ENCODE peak calls at places on chromosomes 1 and 21, in seven cellular contexts. R is NCI-H1092; L is activated T-cell treated with anti-CD3 and anti-CD28 coated beads for 4 hours; B is HEK293T; H is mucosa of gallbladder; Z is HTR-8/SVneo; Q is stimulated activated CD4-positive, alpha-beta T cell treated with anti-CD3 and anti-CD28 coated beads, Interleukin-15, amount 100 ng/mL, for 1 hour. C is an unnamed sample.

GRCh38 chr1:231240531-231240882 is 505 bp upstream of the GNPAT start:
- DNase-seq in R (no peak), L (no peak), B (peak), H (no peak), Z (no peak), Q (no peak), C (peak)

GRCh38 chr21:46210378-46211136 is 18.0 kb downstream of the LSS start:
- DNase-seq in R (no peak), L (no peak), B (no peak), H (no peak), Z (no peak), Q (no peak), C (peak)

GRCh38 chr21:32008714-32009113 is 135.9 kb downstream of the HUNK start:
- DNase-seq in R (no peak), L (no peak), B (no peak), H (no peak), Z (no peak), Q (no peak), C (no peak)

GRCh38 chr1:203305809-203306088 is 430 bp downstream of the BTG2 start:
- DNase-seq in R (no peak), L (no peak), B (no peak), H (no peak), Z (no peak), Q (no peak), C (no peak)

GRCh38 chr1:229342305-229342901 is 444 bp downstream of the CCSAP start:
- DNase-seq in R (peak), L (peak), B (peak), H (peak), Z (peak), Q (peak), C (peak)

GRCh38 chr1:17791464-17791863 is 36.3 kb downstream of the ACTL8 start:
- DNase-seq in R (no peak), L (no peak), B (no peak), H (no peak), Z (no peak), Q (no peak), C (no peak)

GRCh38 chr1:94593611-94594010 is 52.1 kb upstream of the F3 start:
- DNase-seq in R (no peak), L (no peak), B (no peak), H (no peak), Z (no peak), Q (no peak), C (no peak)

GRCh38 chr1:119898520-119898919 is 2.2 kb upstream of the ADAM30 start:
- DNase-seq in R (no peak), L (no peak), B (no peak), H (no peak), Z (no peak), Q (no peak), C (no peak)

GRCh38 chr1:79259390-79260336 is 253.1 kb upstream of the ADGRL4 start:
- DNase-seq in R (no peak), L (no peak), B (peak), H (no peak), Z (peak), Q (no peak), C (peak)

GRCh38 chr1:2072109-2072806 is 22.0 kb downstream of the PRKCZ start:
- DNase-seq in R (no peak), L (no peak), B (no peak), H (no peak), Z (no peak), Q (no peak), C (no peak)

GRCh38 chr1:23168079-23168461 is 586 bp downstream of the LUZP1 start:
- DNase-seq in R (no peak), L (no peak), B (peak), H (peak), Z (no peak), Q (no peak), C (no peak)

GRCh38 chr1:198711837-198712236 is 73.0 kb downstream of the PTPRC start:
- DNase-seq in R (no peak), L (no peak), B (no peak), H (no peak), Z (no peak), Q (no peak), C (no peak)

GRCh38 chr1:9438431-9439073 is 100.7 kb upstream of the SLC25A33 start:
- DNase-seq in R (no peak), L (no peak), B (no peak), H (peak), Z (peak), Q (no peak), C (no peak)

GRCh38 chr21:46172863-46173528 is 11.3 kb downstream of the SPATC1L start:
- DNase-seq in R (no peak), L (no peak), B (no peak), H (no peak), Z (no peak), Q (no peak), C (peak)

GRCh38 chr1:2174348-2175054 is 20.1 kb downstream of the FAAP20 start:
- DNase-seq in R (peak), L (no peak), B (peak), H (no peak), Z (peak), Q (no peak), C (peak)

GRCh38 chr1:25772692-25773245 is 27.2 kb upstream of the SELENON start:
- DNase-seq in R (no peak), L (no peak), B (no peak), H (no peak), Z (no peak), Q (no peak), C (no peak)

GRCh38 chr1:92482665-92483441 is 3.9 kb downstream of the GFI1 start:
- DNase-seq in R (no peak), L (peak), B (no peak), H (no peak), Z (no peak), Q (no peak), C (peak)

GRCh38 chr1:209416009-209416408 is 167.5 kb upstream of the CAMK1G start:
- DNase-seq in R (no peak), L (no peak), B (no peak), H (no peak), Z (peak), Q (no peak), C (no peak)

GRCh38 chr1:115036814-115037535 is 7.3 kb downstream of the TSHB start:
- DNase-seq in R (no peak), L (no peak), B (no peak), H (no peak), Z (no peak), Q (no peak), C (no peak)

GRCh38 chr1:169890761-169891538 is 2.7 kb downstream of the SCYL3 start:
- DNase-seq in R (no peak), L (peak), B (peak), H (no peak), Z (no peak), Q (no peak), C (no peak)

GRCh38 chr1:32870615-32871363 is at the start of gene FNDC5:
- DNase-seq in R (peak), L (no peak), B (peak), H (no peak), Z (no peak), Q (no peak), C (peak)

GRCh38 chr1:227883641-227884301 is 64.0 kb downstream of the WNT9A start:
- DNase-seq in R (no peak), L (no peak), B (no peak), H (no peak), Z (no peak), Q (no peak), C (peak)

GRCh38 chr1:27664291-27664690 is 7.7 kb downstream of the IFI6 start:
- DNase-seq in R (no peak), L (no peak), B (no peak), H (no peak), Z (no peak), Q (no peak), C (no peak)

GRCh38 chr21:41874611-41875010 is 4.5 kb downstream of the PRDM15 start:
- DNase-seq in R (no peak), L (no peak), B (no peak), H (no peak), Z (no peak), Q (no peak), C (no peak)

GRCh38 chr1:147849097-147849873 is 53.3 kb upstream of the GJA8 start:
- DNase-seq in R (no peak), L (no peak), B (no peak), H (no peak), Z (no peak), Q (no peak), C (no peak)

GRCh38 chr1:20184997-20185833 is 681 bp upstream of the UBXN10 start:
- DNase-seq in R (no peak), L (peak), B (no peak), H (no peak), Z (no peak), Q (peak), C (no peak)

GRCh38 chr1:180643693-180644092 is 11.9 kb downstream of the XPR1 start:
- DNase-seq in R (peak), L (no peak), B (no peak), H (no peak), Z (no peak), Q (no peak), C (no peak)

GRCh38 chr1:198674009-198674408 is 35.2 kb downstream of the PTPRC start:
- DNase-seq in R (no peak), L (no peak), B (no peak), H (no peak), Z (no peak), Q (no peak), C (no peak)

GRCh38 chr1:15188145-15188544 is 34.6 kb downstream of the TMEM51 start:
- DNase-seq in R (no peak), L (no peak), B (no peak), H (no peak), Z (no peak), Q (no peak), C (peak)